ENCODE peak calls at places on chromosomes 13 and 19, in six cellular contexts. C is left lung; N is mammary epithelial cell; I is tibial nerve; S is transverse colon; W is CD8-positive, alpha-beta memory T cell. B is an unnamed sample.
A peak's percentile ranks its signal among the peaks of the same experiment; 100 is the strongest.

GRCh38 chr19:18290250-18291018 is 9.0 kb upstream of the JUND start:
- DNase-seq in S (peak; percentile 62), W (peak; percentile 73), N (no peak), C (peak; percentile 82), I (no peak), B (peak; percentile 58)

GRCh38 chr19:15563325-15563794 is 51.7 kb upstream of the CYP4F8 start:
- DNase-seq in N (peak; percentile 20), I (no peak), C (no peak), S (peak; percentile 54), W (no peak), B (peak; percentile 66)

GRCh38 chr13:26442541-26442940 is 114.9 kb upstream of the WASF3 start:
- DNase-seq in C (no peak), I (no peak), S (no peak), N (no peak), W (no peak), B (no peak)

GRCh38 chr13:41402695-41403511 is 54.4 kb upstream of the RGCC start:
- DNase-seq in C (no peak), I (no peak), N (no peak), W (no peak), S (no peak), B (no peak)

GRCh38 chr19:52670046-52670445 is 31.9 kb upstream of the ZNF83 start:
- DNase-seq in I (no peak), N (peak; percentile 95), W (no peak), C (no peak), S (peak; percentile 12), B (no peak)

GRCh38 chr13:40943073-40943472 is 76.0 kb downstream of the ELF1 start:
- DNase-seq in I (no peak), W (no peak), C (no peak), N (no peak), S (no peak), B (no peak)

GRCh38 chr19:45153339-45154063 is 7.3 kb downstream of the NKPD1 start:
- DNase-seq in C (no peak), N (no peak), I (no peak), W (peak; percentile 17), S (peak; percentile 36), B (no peak)

GRCh38 chr19:535017-535835 is 3.7 kb downstream of the CDC34 start:
- DNase-seq in C (no peak), I (no peak), W (no peak), S (peak; percentile 16), N (peak; percentile 48), B (no peak)

GRCh38 chr19:31338069-31338767 is 11.0 kb downstream of the TSHZ3 start:
- DNase-seq in S (peak; percentile 47), C (no peak), W (no peak), N (no peak), I (peak; percentile 67), B (no peak)

GRCh38 chr13:107767119-107767518 is 448.2 kb downstream of the LIG4 start:
- DNase-seq in W (no peak), N (no peak), C (no peak), S (no peak), I (no peak), B (no peak)

GRCh38 chr19:4362871-4363545 is 19.6 kb downstream of the MPND start:
- DNase-seq in C (no peak), S (no peak), N (no peak), W (no peak), I (no peak), B (peak; percentile 25)

GRCh38 chr19:35088514-35088913 is 27.1 kb upstream of the FXYD3 start:
- DNase-seq in N (peak; percentile 81), I (no peak), W (no peak), C (no peak), S (no peak), B (no peak)

GRCh38 chr19:11096210-11096841 is 7.1 kb downstream of the LDLR start:
- DNase-seq in S (peak; percentile 33), I (no peak), C (no peak), N (peak; percentile 49), W (no peak), B (peak; percentile 52)

GRCh38 chr13:32427852-32428580 is at the start of gene N4BP2L1:
- DNase-seq in N (peak; percentile 31), I (peak; percentile 80), W (peak; percentile 82), S (peak; percentile 85), C (no peak), B (peak; percentile 82)

GRCh38 chr13:78323848-78324247 is 279.5 kb downstream of the POU4F1 start:
- DNase-seq in S (no peak), N (peak; percentile 12), C (no peak), W (no peak), I (no peak), B (peak; percentile 6)

GRCh38 chr13:32917504-32917903 is 98.7 kb upstream of the KL start:
- DNase-seq in N (no peak), W (no peak), C (no peak), S (no peak), I (no peak), B (no peak)

GRCh38 chr13:98480915-98481510 is 95.9 kb downstream of the STK24 start:
- DNase-seq in I (no peak), S (peak; percentile 46), N (no peak), C (no peak), W (no peak), B (peak; percentile 18)

GRCh38 chr13:112959206-112959605 is 9.8 kb upstream of the MCF2L start:
- DNase-seq in C (no peak), I (no peak), N (no peak), W (no peak), S (no peak), B (no peak)

GRCh38 chr19:52621376-52621775 is 16.8 kb downstream of the ZNF83 start:
- DNase-seq in N (no peak), I (no peak), S (no peak), C (no peak), W (no peak), B (no peak)

GRCh38 chr13:82655518-82655855 is 1226.8 kb downstream of the SLITRK1 start:
- DNase-seq in S (no peak), C (no peak), N (no peak), I (no peak), W (no peak), B (no peak)

GRCh38 chr19:1942934-1943555 is 2.1 kb downstream of the CSNK1G2 start:
- DNase-seq in W (peak; percentile 12), N (no peak), C (peak; percentile 70), I (no peak), S (no peak), B (no peak)

GRCh38 chr13:109568273-109568900 is 218.0 kb downstream of the IRS2 start:
- DNase-seq in S (no peak), W (no peak), C (no peak), I (no peak), N (no peak), B (peak; percentile 58)

DNA sequence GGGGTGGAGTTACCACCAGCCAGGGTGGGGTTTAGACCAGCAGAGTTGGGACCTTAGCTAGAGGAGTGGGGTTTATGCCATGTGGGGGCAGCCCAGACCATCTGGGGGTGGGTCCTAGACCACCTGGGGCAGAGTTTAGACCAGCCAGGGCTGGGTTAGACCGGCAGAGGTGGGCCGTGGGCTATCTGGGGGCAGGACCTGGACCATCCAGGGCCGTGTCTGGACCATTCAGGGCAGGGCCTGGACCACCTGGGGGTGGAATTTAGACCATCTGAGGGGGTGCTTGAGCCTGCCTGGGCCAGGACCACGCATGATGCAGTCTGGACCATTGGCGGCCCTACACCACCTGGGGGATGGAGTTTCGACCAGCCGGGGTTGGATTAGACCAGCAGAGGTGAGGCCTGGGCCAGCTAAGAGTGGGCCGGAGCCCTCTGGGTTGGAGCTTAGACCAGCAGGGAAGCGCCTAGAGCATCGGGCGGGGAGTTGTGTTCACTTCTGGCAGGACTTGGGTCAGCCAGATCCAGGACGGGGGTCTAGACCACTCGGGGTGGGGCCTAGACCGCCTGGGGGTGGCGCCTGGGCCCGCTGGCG is 9.9 kb upstream of the CACNG6 start:
- DNase-seq in I (no peak), C (no peak), N (no peak), S (no peak), W (no peak), B (no peak)
- H3K4me3 ChIP-seq in I (no peak overlapping the region), C (no peak overlapping the region), N (no peak overlapping the region), S (no peak overlapping the region), W (no peak overlapping the region), B (no peak overlapping the region)

GRCh38 chr19:14472202-14472961 is 2.8 kb downstream of the PTGER1 start:
- DNase-seq in S (peak; percentile 76), C (peak; percentile 95), W (peak; percentile 85), I (peak; percentile 68), N (no peak), B (peak; percentile 51)
- H3K27me3 ChIP-seq in S (peaks cover 34% of the 10 kb centered on the region), C (peaks cover 3% of the 10 kb centered on the region), W (peaks cover 23% of the 10 kb centered on the region), I (no peaks in the 10 kb centered on the region), N (no peaks in the 10 kb centered on the region), B (peaks cover 6% of the 10 kb centered on the region)

DNA sequence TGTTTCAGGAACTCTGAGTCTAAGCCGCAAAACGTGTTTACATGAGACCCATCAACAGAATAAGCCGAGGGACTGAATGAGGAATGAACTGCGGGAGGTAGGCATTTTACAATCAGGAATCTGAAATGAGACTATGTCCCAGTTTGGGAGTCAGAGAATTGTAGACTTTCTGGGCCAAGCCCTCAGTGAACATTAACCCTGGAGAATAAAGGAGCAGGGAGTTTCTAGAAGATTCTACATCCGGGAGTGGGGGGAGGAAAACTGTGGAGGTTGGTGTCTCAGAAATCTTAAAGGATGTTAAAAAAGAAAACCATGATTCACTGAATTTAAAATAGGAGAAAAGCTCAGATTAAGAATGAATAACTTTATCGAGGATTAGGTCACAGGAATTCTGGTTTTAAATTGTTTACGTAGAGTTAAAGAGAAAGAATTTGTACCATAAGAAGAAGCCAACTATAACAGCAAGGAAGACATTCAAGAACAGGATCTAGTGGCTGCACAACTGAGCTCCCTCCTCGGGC is 18.5 kb downstream of the RFX2 start:
- DNase-seq in S (peak; percentile 50), N (no peak), C (no peak), I (no peak), W (no peak), B (peak; percentile 71)
- H3K4me3 ChIP-seq in S (peak overlapping the region; percentile 21), N (peak overlapping the region; percentile 30), C (no peak overlapping the region), I (peak overlapping the region; percentile 23), W (no peak overlapping the region), B (no peak overlapping the region)

DNA sequence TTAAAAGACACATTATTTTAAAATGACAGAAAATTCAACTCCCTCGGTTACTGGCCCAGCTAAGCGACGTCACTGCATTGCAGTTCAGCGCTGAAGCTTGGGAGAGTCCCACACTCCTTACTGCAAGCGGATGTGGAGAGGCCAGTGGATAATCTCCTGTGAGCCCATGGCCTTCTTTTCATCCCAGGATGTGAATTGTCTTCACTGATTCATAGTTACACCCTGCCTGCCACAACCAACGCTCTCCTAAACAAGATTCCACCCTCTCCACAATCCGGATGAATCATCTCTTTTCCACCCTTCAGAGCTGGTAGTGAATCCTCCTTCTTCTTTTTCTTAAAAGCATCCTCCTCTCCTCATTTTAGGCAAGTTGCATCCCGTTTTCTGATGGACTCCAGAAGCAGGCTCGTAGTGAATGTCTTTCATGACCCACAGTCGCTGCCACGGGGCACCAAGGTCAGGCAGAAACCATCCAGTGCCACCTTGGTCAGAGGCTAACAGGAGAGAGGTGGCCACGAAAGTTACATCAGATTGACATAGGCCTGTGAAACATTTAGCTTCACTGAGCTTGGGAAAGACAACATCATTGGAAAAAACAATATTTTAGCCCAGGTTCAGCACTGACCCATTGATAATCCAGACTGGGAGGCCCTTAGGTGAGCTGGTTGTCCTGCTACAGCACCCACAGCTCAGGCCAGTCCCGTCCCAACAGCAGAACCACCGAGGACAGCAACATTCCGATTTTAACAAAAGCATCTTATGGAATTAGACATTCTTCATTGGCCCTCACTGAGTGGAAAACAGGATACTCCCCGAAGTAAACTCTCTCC is 2.0 kb downstream of the GJB2 start:
- DNase-seq in I (no peak), S (no peak), C (no peak), N (peak; percentile 85), W (no peak), B (no peak)
- H3K27me3 ChIP-seq in I (no peaks in the 10 kb centered on the region), S (peaks cover 40% of the 10 kb centered on the region), C (peaks cover 38% of the 10 kb centered on the region), N (no peaks in the 10 kb centered on the region), W (peaks cover 41% of the 10 kb centered on the region), B (no peaks in the 10 kb centered on the region)